ENCODE peak calls at places on chromosomes 4 and X, in ten cellular contexts. S, M, A, Y, V, P, W, G, B and X are unnamed samples. For H3K4me1, the result is how much of the 10 kb centered on the place peaks cover.

GRCh38 chr4:169293343-169294176 is 22.8 kb upstream of the SH3RF1 start:
- DNase-seq in S (no peak), M (no peak), A (no peak), Y (peak), V (no peak), P (no peak), W (no peak), G (no peak), B (no peak), X (no peak)

GRCh38 chrX:153937056-153937455 is 2.2 kb upstream of the NAA10 start:
- DNase-seq in S (no peak), M (no peak), A (no peak), Y (no peak), V (no peak), P (no peak), W (no peak), G (no peak), B (no peak), X (no peak)

GRCh38 chr4:141501395-141501794 is 135.0 kb upstream of the IL15 start:
- DNase-seq in S (no peak), M (no peak), A (no peak), Y (no peak), V (no peak), P (no peak), W (no peak), G (no peak), B (no peak), X (no peak)

GRCh38 chr4:55363618-55364420 is 17.8 kb downstream of the SRD5A3 start:
- DNase-seq in S (no peak), M (no peak), A (no peak), Y (no peak), V (no peak), P (no peak), W (no peak), G (no peak), B (no peak), X (no peak)

GRCh38 chr4:115145393-115146160 is 32.2 kb upstream of the NDST4 start:
- DNase-seq in S (no peak), M (no peak), A (no peak), Y (no peak), V (no peak), P (no peak), W (no peak), G (no peak), B (no peak), X (no peak)

GRCh38 chrX:136291824-136292223 is 8.9 kb upstream of the ADGRG4 start:
- DNase-seq in S (no peak), M (no peak), A (no peak), Y (no peak), V (no peak), P (no peak), W (no peak), G (no peak), B (no peak), X (no peak)

GRCh38 chrX:27380163-27380845 is 82.8 kb downstream of the PPP4R3C start:
- DNase-seq in S (no peak), M (no peak), A (no peak), Y (no peak), V (no peak), P (no peak), W (peak), G (no peak), B (no peak), X (no peak)

GRCh38 chrX:120213438-120214265 is 37.0 kb upstream of the ZBTB33 start:
- DNase-seq in S (peak), M (no peak), A (peak), Y (peak), V (peak), P (no peak), W (peak), G (peak), B (no peak), X (no peak)

GRCh38 chrX:57137481-57137880 is 284 bp upstream of the SPIN2A start:
- DNase-seq in S (no peak), M (no peak), A (no peak), Y (no peak), V (no peak), P (no peak), W (no peak), G (no peak), B (no peak), X (no peak)

GRCh38 chr4:130288576-130288975 is 1192.6 kb downstream of the C4orf33 start:
- DNase-seq in S (no peak), M (no peak), A (no peak), Y (no peak), V (no peak), P (no peak), W (no peak), G (no peak), B (no peak), X (no peak)

GRCh38 chrX:18722500-18723071 is 15.1 kb downstream of the PPEF1 start:
- DNase-seq in S (no peak), M (no peak), A (no peak), Y (no peak), V (no peak), P (no peak), W (no peak), G (no peak), B (no peak), X (no peak)

GRCh38 chr4:106289737-106290136 is 26.3 kb downstream of the TBCK start:
- DNase-seq in S (no peak), M (no peak), A (no peak), Y (no peak), V (no peak), P (no peak), W (no peak), G (no peak), B (no peak), X (no peak)

GRCh38 chr4:8510191-8510590 is 69.6 kb downstream of the TRMT44 start:
- DNase-seq in S (no peak), M (no peak), A (no peak), Y (no peak), V (no peak), P (no peak), W (no peak), G (peak), B (no peak), X (no peak)

GRCh38 chr4:8510611-8511285 is 69.4 kb upstream of the GPR78 start:
- DNase-seq in S (no peak), M (no peak), A (no peak), Y (no peak), V (no peak), P (no peak), W (no peak), G (peak), B (no peak), X (peak)

GRCh38 chr4:8508266-8508665 is 67.7 kb downstream of the TRMT44 start:
- DNase-seq in S (no peak), M (no peak), A (no peak), Y (no peak), V (no peak), P (no peak), W (no peak), G (no peak), B (no peak), X (no peak)

GRCh38 chr4:8508731-8509130 is 68.2 kb downstream of the TRMT44 start:
- DNase-seq in S (no peak), M (no peak), A (no peak), Y (no peak), V (no peak), P (no peak), W (no peak), G (no peak), B (no peak), X (no peak)

DNA sequence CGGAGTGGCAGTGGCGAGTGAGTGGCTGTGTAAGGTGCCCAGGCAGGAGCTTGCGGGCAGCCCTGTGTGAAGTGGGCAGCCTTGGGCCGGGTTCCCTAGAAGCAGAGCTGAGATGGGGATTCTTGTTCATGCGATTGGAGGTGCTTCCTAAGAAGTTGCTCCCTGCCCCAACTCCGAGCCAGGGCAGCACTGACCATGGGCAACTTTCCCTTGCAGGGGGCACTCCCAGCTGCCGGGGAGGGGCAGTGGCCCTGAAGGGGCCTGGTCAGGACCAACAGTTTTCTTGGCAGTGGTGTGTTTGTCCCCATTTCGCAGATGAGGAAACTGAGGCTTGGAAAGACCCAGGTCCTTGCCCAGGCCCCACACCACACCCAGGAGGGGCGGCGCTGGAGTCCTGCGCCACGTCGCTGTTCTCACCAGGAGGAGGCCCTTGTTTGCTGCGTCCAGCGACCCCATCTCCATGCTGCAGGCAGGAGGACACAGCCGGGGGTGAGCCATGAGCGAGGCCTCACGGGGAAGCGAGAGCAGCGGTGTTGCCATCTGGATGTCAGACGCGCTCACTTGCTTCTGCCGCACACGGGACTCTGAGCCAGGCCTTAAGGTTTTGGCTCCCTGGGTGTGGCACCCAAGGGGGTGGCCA is 68.9 kb downstream of the TRMT44 start:
- DNase-seq in S (no peak), M (no peak), A (no peak), Y (no peak), V (no peak), P (no peak), W (no peak), G (no peak), B (no peak), X (no peak)
- TF ChIP-seq POLR2A in S (no peak), M (no peak), A (no peak), Y (no peak), V (no peak), P (no peak), W (no peak), G (no peak), B (no peak), X (no peak)

GRCh38 chr4:111649308-111649707 is 495.9 kb upstream of the FAM241A start:
- DNase-seq in S (no peak), M (no peak), A (no peak), Y (no peak), V (no peak), P (no peak), W (no peak), G (no peak), B (no peak), X (no peak)

GRCh38 chr4:111652986-111653385 is 492.3 kb upstream of the FAM241A start:
- DNase-seq in S (no peak), M (no peak), A (no peak), Y (no peak), V (no peak), P (no peak), W (no peak), G (no peak), B (no peak), X (no peak)

GRCh38 chr4:111650146-111650545 is 495.1 kb upstream of the FAM241A start:
- DNase-seq in S (no peak), M (no peak), A (no peak), Y (no peak), V (no peak), P (no peak), W (no peak), G (no peak), B (no peak), X (no peak)

GRCh38 chr4:111650553-111651183 is 494.6 kb upstream of the FAM241A start:
- DNase-seq in S (no peak), M (no peak), A (no peak), Y (no peak), V (no peak), P (no peak), W (no peak), G (no peak), B (no peak), X (no peak)

DNA sequence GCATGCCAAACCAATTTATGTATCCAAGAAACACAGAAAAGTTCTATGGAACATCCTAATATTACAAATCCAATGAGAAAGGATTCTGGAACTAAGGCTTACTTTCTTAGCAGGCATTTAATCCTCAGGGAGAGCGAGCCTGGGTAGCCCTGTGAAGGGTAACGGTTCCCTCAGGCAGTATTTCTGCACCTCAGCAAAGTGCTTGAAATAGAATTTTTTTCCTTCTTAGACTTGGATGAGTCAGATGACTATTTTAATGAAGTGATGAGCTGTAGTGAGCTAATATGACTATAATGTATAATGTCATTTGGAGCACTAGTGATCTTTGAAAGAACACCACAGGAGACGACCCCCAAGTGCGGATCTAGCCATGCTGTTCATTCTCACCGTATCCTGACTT is 493.0 kb upstream of the FAM241A start:
- DNase-seq in S (no peak), M (no peak), A (no peak), Y (no peak), V (no peak), P (no peak), W (no peak), G (no peak), B (no peak), X (no peak)
- H3K4me1 ChIP-seq in S (under half), M (under half), A (under half), Y (under half), V (under half), P (under half), W (under half), G (under half), B (under half), X (under half)

GRCh38 chrX:101390664-101391525 is at the start of gene RPL36A:
- DNase-seq in S (peak), M (peak), A (peak), Y (peak), V (peak), P (peak), W (peak), G (peak), B (peak), X (peak)
- TF ChIP-seq POLR2A in S (peak), M (peak), A (no peak), Y (peak), V (peak), P (peak), W (peak), G (peak), B (peak), X (peak)

DNA sequence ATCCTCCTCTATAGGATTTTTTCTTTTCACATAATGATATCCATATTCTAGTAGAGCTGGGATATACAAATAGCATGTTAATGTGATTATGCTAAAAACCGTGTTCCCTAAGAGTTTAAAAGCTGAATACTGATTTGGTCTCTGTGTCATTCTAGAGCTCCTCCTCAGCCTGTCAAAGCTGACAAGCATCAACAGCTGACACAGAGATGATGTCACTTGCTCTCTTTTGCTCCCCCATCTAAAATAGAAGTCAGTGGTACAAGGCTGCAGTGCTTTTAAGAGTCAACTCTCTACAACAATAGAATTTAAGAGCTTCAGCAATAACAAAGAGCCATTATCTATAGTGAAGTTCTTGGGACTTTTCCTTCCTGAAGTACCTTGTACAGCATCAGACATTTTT is 17.1 kb upstream of the HERC3 start:
- DNase-seq in S (no peak), M (no peak), A (no peak), Y (no peak), V (no peak), P (no peak), W (no peak), G (no peak), B (no peak), X (no peak)
- H3K4me1 ChIP-seq in S (under half), M (under half), A (under half), Y (under half), V (under half), P (under half), W (under half), G (under half), B (under half), X (under half)

GRCh38 chr4:80073362-80074008 is 456 bp upstream of the ANTXR2 start:
- DNase-seq in S (no peak), M (no peak), A (no peak), Y (peak), V (no peak), P (no peak), W (no peak), G (no peak), B (no peak), X (peak)

GRCh38 chr4:80070880-80071620 is 2.0 kb downstream of the ANTXR2 start:
- DNase-seq in S (no peak), M (no peak), A (no peak), Y (no peak), V (no peak), P (no peak), W (peak), G (no peak), B (no peak), X (no peak)

GRCh38 chr4:80072607-80073361 is at the start of gene ANTXR2:
- DNase-seq in S (peak), M (peak), A (peak), Y (no peak), V (peak), P (peak), W (peak), G (peak), B (peak), X (peak)

GRCh38 chr4:80069837-80070788 is 2.9 kb downstream of the ANTXR2 start:
- DNase-seq in S (no peak), M (no peak), A (no peak), Y (no peak), V (no peak), P (no peak), W (no peak), G (no peak), B (no peak), X (no peak)

GRCh38 chr4:80071643-80072606 is 1.1 kb downstream of the ANTXR2 start:
- DNase-seq in S (peak), M (peak), A (peak), Y (peak), V (peak), P (peak), W (peak), G (peak), B (no peak), X (peak)
- TF ChIP-seq POLR2A in S (no peak), M (no peak), A (no peak), Y (no peak), V (no peak), P (no peak), W (no peak), G (no peak), B (no peak), X (no peak)